ENCODE peak calls at places on chromosomes 1 and 21, in six cellular contexts. W is fibroblast of pulmonary artery, M is prostate gland, C is PC-9, J is H9, I is BE2C. Y is an unnamed sample.

GRCh38 chr1:110070282-110070967 is at the start of gene ALX3:
- DNase-seq in J (peak), I (no peak), W (no peak), C (no peak), M (no peak), Y (peak)

GRCh38 chr1:39085174-39085573 is 59.0 kb downstream of the NDUFS5 start:
- DNase-seq in J (no peak), W (no peak), M (no peak), I (no peak), C (no peak), Y (peak)

GRCh38 chr1:113808450-113809195 is 3.7 kb downstream of the RSBN1 start:
- DNase-seq in J (no peak), I (no peak), C (no peak), W (peak), M (no peak), Y (no peak)

GRCh38 chr1:207923561-207923960 is 12.6 kb upstream of the CD34 start:
- DNase-seq in J (no peak), C (no peak), W (no peak), M (no peak), I (no peak), Y (no peak)

GRCh38 chr1:54249798-54250497 is 50.0 kb downstream of the MRPL37 start:
- DNase-seq in I (no peak), J (peak), M (no peak), W (peak), C (peak), Y (no peak)

GRCh38 chr1:38451541-38451993 is 405.0 kb upstream of the POU3F1 start:
- DNase-seq in J (no peak), C (no peak), W (peak), M (no peak), I (no peak), Y (no peak)

GRCh38 chr1:24643362-24644346 is 552 bp downstream of the SRRM1 start:
- DNase-seq in I (no peak), C (peak), W (no peak), J (no peak), M (peak), Y (no peak)

GRCh38 chr1:14571810-14572767 is 26.4 kb upstream of the KAZN start:
- DNase-seq in M (no peak), C (no peak), W (peak), I (peak), J (peak), Y (no peak)

GRCh38 chr1:221334082-221334481 is 407.8 kb downstream of the DUSP10 start:
- DNase-seq in J (no peak), I (no peak), C (no peak), M (no peak), W (peak), Y (no peak)

GRCh38 chr1:171204311-171204710 is 19.2 kb downstream of the FMO2 start:
- DNase-seq in M (no peak), J (no peak), W (no peak), C (no peak), I (no peak), Y (no peak)

GRCh38 chr1:198086051-198086745 is 70.6 kb upstream of the NEK7 start:
- DNase-seq in J (no peak), I (no peak), M (no peak), W (no peak), C (no peak), Y (no peak)

GRCh38 chr1:54384471-54384870 is 21.7 kb downstream of the SSBP3 start:
- DNase-seq in J (no peak), I (no peak), C (no peak), M (no peak), W (no peak), Y (no peak)

GRCh38 chr1:12202577-12202976 is 27.3 kb upstream of the VPS13D start:
- DNase-seq in W (no peak), M (no peak), C (no peak), J (no peak), I (no peak), Y (no peak)

GRCh38 chr1:56911098-56911497 is 54.7 kb downstream of the C8B start:
- DNase-seq in W (peak), M (no peak), J (no peak), I (no peak), C (no peak), Y (no peak)

GRCh38 chr21:34670220-34670961 is 1.6 kb downstream of the CLIC6 start:
- DNase-seq in C (no peak), I (no peak), J (peak), W (no peak), M (no peak), Y (no peak)

GRCh38 chr1:53459321-53460175 is at the start of gene DMRTB1:
- DNase-seq in M (no peak), J (no peak), I (no peak), C (no peak), W (no peak), Y (no peak)

GRCh38 chr21:14495075-14495474 is 51.0 kb downstream of the SAMSN1 start:
- DNase-seq in M (no peak), W (no peak), J (no peak), C (no peak), I (no peak), Y (no peak)

GRCh38 chr1:12204140-12204539 is 25.7 kb upstream of the VPS13D start:
- DNase-seq in C (no peak), I (no peak), J (no peak), W (no peak), M (no peak), Y (no peak)

DNA sequence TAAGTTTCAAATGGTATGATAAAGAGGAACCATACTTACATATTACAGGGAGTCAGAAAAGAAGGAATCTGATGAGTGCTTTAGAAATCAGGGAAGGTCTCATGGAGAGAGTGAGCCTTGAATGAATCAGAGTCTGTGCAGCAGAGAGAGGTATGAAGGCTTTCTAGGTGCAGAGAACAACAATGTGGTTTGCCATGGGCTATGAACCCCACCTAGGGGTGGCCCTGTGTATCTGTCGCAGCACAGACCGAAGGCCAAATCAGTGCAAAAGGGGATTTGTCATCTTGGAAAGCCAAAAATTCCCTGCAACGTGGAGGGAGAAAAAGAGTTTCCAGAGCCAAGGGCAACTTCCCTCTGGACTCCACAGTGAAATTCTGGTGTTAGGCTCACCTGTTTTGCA is 3.5 kb downstream of the PAPPA2 start:
- DNase-seq in M (no peak), W (no peak), C (peak), J (peak), I (no peak), Y (no peak)
- TF ChIP-seq CTCF in M (no peak), W (no peak), C (peak), J (peak), I (peak), Y (no peak)

GRCh38 chr1:193014354-193014753 is 44.8 kb downstream of the UCHL5 start:
- DNase-seq in M (no peak), C (no peak), J (no peak), I (no peak), W (peak), Y (no peak)

GRCh38 chr1:193013005-193013404 is 46.2 kb downstream of the UCHL5 start:
- DNase-seq in C (no peak), W (peak), J (no peak), I (no peak), M (no peak), Y (no peak)

GRCh38 chr1:193011395-193011794 is 47.8 kb downstream of the UCHL5 start:
- DNase-seq in I (no peak), J (no peak), M (no peak), W (no peak), C (no peak), Y (no peak)

GRCh38 chr1:193009501-193009900 is 49.7 kb downstream of the UCHL5 start:
- DNase-seq in W (no peak), M (no peak), I (no peak), J (no peak), C (no peak), Y (no peak)

DNA sequence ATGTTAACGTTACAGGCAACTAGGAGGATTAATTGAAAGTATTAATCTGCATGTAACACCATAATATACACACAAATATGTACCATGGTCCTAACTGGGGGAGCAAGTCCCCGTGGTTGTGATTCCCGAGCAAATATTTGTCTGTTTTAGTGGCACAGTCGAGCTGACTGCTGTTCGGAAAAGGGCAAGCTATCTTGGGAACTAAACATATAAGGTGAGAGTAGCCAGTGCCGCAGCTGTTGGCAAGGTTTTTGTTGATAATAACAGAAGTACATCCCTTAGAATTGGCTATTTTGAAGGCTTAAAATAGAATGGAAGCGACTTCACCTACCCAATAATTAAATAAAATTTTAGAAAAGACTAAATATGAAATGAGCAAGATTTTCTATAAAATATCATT is 45.5 kb downstream of the UCHL5 start:
- DNase-seq in I (no peak), W (no peak), M (no peak), C (no peak), J (no peak), Y (no peak)
- TF ChIP-seq CTCF in I (no peak), W (no peak), M (no peak), C (no peak), J (no peak), Y (no peak)

DNA sequence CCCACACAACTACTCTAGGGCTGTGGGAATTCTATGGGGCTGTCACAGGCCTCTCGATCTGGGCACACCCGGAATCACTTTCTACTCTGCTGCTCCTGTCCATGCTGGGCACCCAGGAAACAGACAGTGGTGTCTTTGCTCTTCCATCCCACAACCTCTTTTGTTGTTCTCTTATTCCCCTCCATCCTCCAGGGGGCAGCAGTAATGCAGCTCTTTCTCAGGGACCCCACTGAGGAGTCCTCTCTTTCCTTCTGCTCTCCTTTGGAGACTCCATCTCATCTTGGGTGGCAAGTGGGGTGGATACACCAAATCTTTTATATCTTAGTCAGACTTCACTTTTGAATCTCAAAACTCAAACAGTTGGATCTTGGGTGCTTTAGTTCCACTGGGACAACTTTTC is 206.3 kb downstream of the HS2ST1 start:
- DNase-seq in W (no peak), M (no peak), I (no peak), J (no peak), C (no peak), Y (no peak)
- TF ChIP-seq CTCF in W (peak), M (no peak), I (peak), J (peak), C (peak), Y (peak)

GRCh38 chr1:181392613-181393170 is 90.6 kb upstream of the CACNA1E start:
- DNase-seq in C (no peak), I (no peak), J (no peak), M (no peak), W (no peak), Y (no peak)

GRCh38 chr1:181394766-181395165 is 88.6 kb upstream of the CACNA1E start:
- DNase-seq in C (no peak), M (no peak), I (no peak), J (no peak), W (no peak), Y (no peak)

GRCh38 chr1:181390350-181391080 is 92.8 kb upstream of the CACNA1E start:
- DNase-seq in W (no peak), M (no peak), J (no peak), I (no peak), C (no peak), Y (no peak)

GRCh38 chr1:181392133-181392532 is 91.2 kb upstream of the CACNA1E start:
- DNase-seq in C (no peak), M (no peak), I (no peak), W (no peak), J (no peak), Y (no peak)

DNA sequence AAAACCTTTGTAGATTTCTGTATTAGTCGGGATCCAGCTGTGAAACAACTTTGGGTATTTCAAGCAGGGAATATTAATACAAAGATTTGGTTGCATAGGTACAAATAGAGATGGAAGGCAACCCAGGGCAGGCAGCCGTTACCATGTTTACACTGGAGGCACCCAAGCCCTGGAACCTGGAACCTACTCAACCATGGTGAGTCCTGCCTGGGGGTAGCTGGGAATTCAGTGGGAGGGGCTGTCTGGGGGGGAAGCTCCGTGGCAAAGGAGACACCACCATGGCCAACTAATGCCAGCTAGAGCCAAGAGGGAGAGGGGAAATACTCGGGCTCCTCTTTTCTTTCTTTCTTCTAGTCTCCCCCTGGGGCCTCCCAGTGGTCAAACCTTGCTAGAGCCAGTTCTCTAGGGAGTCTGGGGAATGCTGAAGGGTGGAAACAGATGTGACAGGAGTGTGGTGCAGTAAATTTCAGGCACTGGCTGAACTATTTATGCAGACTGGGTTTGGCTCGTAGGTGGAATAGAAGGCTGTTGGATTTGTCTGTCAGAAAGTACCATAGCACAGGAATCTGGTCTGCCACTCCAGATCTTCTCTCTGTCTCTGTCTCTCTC is 91.9 kb upstream of the CACNA1E start:
- DNase-seq in W (no peak), J (peak), C (no peak), M (no peak), I (no peak), Y (no peak)
- TF ChIP-seq CTCF in W (no peak), J (peak), C (no peak), M (no peak), I (peak), Y (no peak)

DNA sequence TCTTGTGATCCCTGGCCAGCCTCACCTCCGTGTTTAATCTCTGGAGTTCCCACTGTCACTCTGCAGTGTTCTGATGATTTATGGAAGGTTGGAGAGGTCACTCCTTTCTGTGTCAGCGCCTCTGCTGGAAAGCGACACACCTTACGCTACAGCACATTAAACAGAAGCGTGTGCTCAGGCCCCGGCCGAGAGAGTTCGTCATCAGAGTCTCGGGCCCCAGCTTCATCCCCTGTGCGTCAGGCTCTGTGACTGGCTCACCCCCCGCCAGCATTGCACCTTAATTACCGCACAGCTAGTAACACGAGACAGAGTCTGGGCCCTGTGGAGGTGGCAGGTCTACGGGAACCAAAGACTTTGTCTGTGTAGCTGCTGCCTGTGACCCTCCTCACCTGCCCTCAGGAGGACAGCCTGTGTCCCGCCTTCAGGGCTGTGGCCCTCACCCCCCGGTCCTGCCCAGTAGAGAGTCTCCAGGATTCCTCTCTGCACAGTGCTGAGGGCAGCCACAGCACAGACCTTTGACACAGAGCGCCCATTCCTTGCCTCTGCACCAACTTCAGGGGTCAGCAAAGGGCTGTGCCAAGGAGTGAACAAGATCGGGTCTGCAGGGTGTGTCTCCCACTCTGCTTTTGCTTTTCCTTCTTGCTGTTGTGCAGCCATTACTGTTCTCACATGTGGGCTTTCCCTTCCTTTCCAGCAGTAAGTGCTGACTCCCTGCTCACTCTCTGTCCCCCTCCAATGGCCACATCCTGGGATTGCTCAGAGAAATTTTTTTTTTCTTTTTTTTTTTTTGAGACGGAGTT is 157.6 kb downstream of the PGBD5 start:
- DNase-seq in C (peak), W (peak), I (peak), M (peak), J (peak), Y (no peak)
- TF ChIP-seq CTCF in C (peak), W (peak), I (peak), M (peak), J (peak), Y (peak)

Y was measured in chondrocyte.